ENCODE peak calls at places on chromosomes 13 and 19, in four cellular contexts. T is suprapubic skin, C is stomach, N is mammary epithelial cell. I is an unnamed sample.

GRCh38 chr19:3108775-3109174 is 14.6 kb downstream of the GNA11 start:
- DNase-seq in T (peak; percentile 80), C (peak; percentile 69), N (peak; percentile 36), I (peak; percentile 45)

GRCh38 chr19:19105365-19106060 is 32.8 kb downstream of the TMEM161A start:
- DNase-seq in T (no peak), C (peak; percentile 51), N (no peak), I (peak; percentile 41)

GRCh38 chr13:110323172-110323851 is 16.2 kb downstream of the COL4A2 start:
- DNase-seq in T (no peak), C (no peak), N (no peak), I (no peak)

GRCh38 chr13:67018775-67019174 is 211.4 kb downstream of the PCDH9 start:
- DNase-seq in T (no peak), C (no peak), N (no peak), I (no peak)

GRCh38 chr13:71674776-71675352 is 192.1 kb downstream of the DACH1 start:
- DNase-seq in T (no peak), C (no peak), N (no peak), I (no peak)

GRCh38 chr19:3346677-3347353 is 19.6 kb upstream of the NFIC start:
- DNase-seq in T (peak; percentile 85), C (peak; percentile 83), N (no peak), I (no peak)

GRCh38 chr19:2351591-2351990 is 8.5 kb upstream of the TMPRSS9 start:
- DNase-seq in T (no peak), C (no peak), N (no peak), I (no peak)

GRCh38 chr13:68810660-68811059 is 1297.0 kb upstream of the ATXN8OS start:
- DNase-seq in T (no peak), C (no peak), N (no peak), I (no peak)

GRCh38 chr13:60016229-60016628 is 147.5 kb downstream of the DIAPH3 start:
- DNase-seq in T (no peak), C (no peak), N (peak; percentile 78), I (peak; percentile 80)

GRCh38 chr19:33640773-33641172 is 19.0 kb downstream of the CHST8 start:
- DNase-seq in T (peak; percentile 46), C (no peak), N (no peak), I (no peak)

GRCh38 chr13:94558721-94559120 is 37.2 kb downstream of the TGDS start:
- DNase-seq in T (no peak), C (no peak), N (no peak), I (no peak)

GRCh38 chr19:49692102-49692599 is 1.2 kb downstream of the CPT1C start:
- DNase-seq in T (no peak), C (no peak), N (no peak), I (no peak)

GRCh38 chr13:30204564-30204963 is 102.8 kb downstream of the KATNAL1 start:
- DNase-seq in T (no peak), C (no peak), N (no peak), I (no peak)

GRCh38 chr13:67137044-67137735 is 92.9 kb downstream of the PCDH9 start:
- DNase-seq in T (no peak), C (no peak), N (no peak), I (no peak)

GRCh38 chr19:41479757-41480191 is 36.8 kb downstream of the ERICH4 start:
- DNase-seq in T (peak; percentile 69), C (no peak), N (no peak), I (peak; percentile 28)

GRCh38 chr13:41470187-41470586 is 12.8 kb downstream of the RGCC start:
- DNase-seq in T (no peak), C (no peak), N (no peak), I (no peak)

GRCh38 chr19:30649934-30650614 is 277.9 kb downstream of the ZNF536 start:
- DNase-seq in T (no peak), C (no peak), N (peak; percentile 33), I (peak; percentile 51)

GRCh38 chr19:52922841-52923781 is at the start of gene ZNF888:
- DNase-seq in T (peak; percentile 94), C (peak; percentile 96), N (peak; percentile 86), I (peak; percentile 69)

GRCh38 chr19:47094557-47095517 is 18.7 kb downstream of the ZC3H4 start:
- DNase-seq in T (no peak), C (peak; percentile 48), N (no peak), I (no peak)

GRCh38 chr13:52159159-52159982 is at the start of gene NEK3:
- DNase-seq in T (peak; percentile 84), C (peak; percentile 66), N (peak; percentile 46), I (peak; percentile 32)

GRCh38 chr13:84542348-84542747 is 660.1 kb upstream of the SLITRK1 start:
- DNase-seq in T (no peak), C (no peak), N (no peak), I (no peak)

GRCh38 chr19:46980756-46981155 is 38.9 kb upstream of the NPAS1 start:
- DNase-seq in T (no peak), C (no peak), N (no peak), I (no peak)

GRCh38 chr13:102912599-102912998 is 66.8 kb downstream of the ERCC5 start:
- DNase-seq in T (no peak), C (no peak), N (no peak), I (no peak)

GRCh38 chr13:110294146-110294545 is 12.8 kb downstream of the COL4A1 start:
- DNase-seq in T (no peak), C (no peak), N (no peak), I (no peak)

GRCh38 chr13:105573134-105573533 is 962.3 kb downstream of the EFNB2 start:
- DNase-seq in T (no peak), C (no peak), N (peak; percentile 12), I (peak; percentile 33)

GRCh38 chr13:38902551-38902950 is 88.1 kb downstream of the STOML3 start:
- DNase-seq in T (no peak), C (no peak), N (peak; percentile 80), I (peak; percentile 69)

GRCh38 chr13:76829572-76830327 is 56.5 kb downstream of the KCTD12 start:
- DNase-seq in T (no peak), C (peak; percentile 26), N (no peak), I (no peak)

GRCh38 chr13:73492811-73493210 is 434.0 kb downstream of the KLF5 start:
- DNase-seq in T (no peak), C (no peak), N (peak; percentile 11), I (no peak)

GRCh38 chr13:41326661-41327060 is 15.6 kb downstream of the NAA16 start:
- DNase-seq in T (no peak), C (no peak), N (no peak), I (no peak)

GRCh38 chr19:47027586-47028371 is 8.1 kb downstream of the NPAS1 start:
- DNase-seq in T (no peak), C (no peak), N (no peak), I (no peak)

GRCh38 chr19:4059931-4060620 is 6.6 kb downstream of the ZBTB7A start:
- DNase-seq in T (peak; percentile 91), C (peak; percentile 73), N (peak; percentile 83), I (peak; percentile 62)

GRCh38 chr13:29918845-29919244 is 68.4 kb upstream of the UBL3 start:
- DNase-seq in T (no peak), C (peak; percentile 81), N (peak; percentile 95), I (peak; percentile 97)

GRCh38 chr13:35879111-35879510 is 252.1 kb downstream of the DCLK1 start:
- DNase-seq in T (no peak), C (no peak), N (no peak), I (no peak)

GRCh38 chr13:102972191-102972590 is 94.0 kb downstream of the SLC10A2 start:
- DNase-seq in T (no peak), C (no peak), N (no peak), I (no peak)

GRCh38 chr19:45469835-45470146 is 2.0 kb downstream of the FOSB start:
- DNase-seq in T (no peak), C (peak; percentile 91), N (no peak), I (no peak)

GRCh38 chr13:24618219-24618955 is 61.8 kb upstream of the ATP12A start:
- DNase-seq in T (no peak), C (peak; percentile 37), N (no peak), I (peak; percentile 15)

GRCh38 chr13:62483774-62484173 is 1068.1 kb upstream of the PCDH20 start:
- DNase-seq in T (no peak), C (no peak), N (no peak), I (no peak)

GRCh38 chr19:2053601-2054389 is 2.8 kb upstream of the MKNK2 start:
- DNase-seq in T (peak; percentile 79), C (peak; percentile 88), N (no peak), I (no peak)

DNA sequence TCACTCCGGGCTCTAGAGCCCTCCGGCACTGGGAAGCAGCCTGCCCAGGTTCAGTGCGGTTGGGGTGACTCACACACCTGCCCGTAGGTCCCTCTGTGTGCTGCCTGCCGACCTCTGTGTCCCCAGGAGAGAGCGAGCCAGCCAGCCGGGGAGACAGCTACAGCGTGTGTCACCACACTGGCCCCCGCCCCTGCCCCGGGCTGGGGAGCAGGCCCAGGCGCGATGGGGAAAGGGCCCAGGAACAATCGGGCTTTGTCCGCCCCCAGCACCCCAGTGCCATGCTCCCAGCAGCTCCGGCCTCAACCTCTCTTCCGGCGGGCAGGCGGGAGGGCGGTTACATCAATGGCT is at the start of gene KLK6:
- DNase-seq in T (no peak), C (no peak), N (peak; percentile 95), I (peak; percentile 51)
- H3K27me3 ChIP-seq in T (peaks cover 30% of the 10 kb centered on the region), C (no peaks in the 10 kb centered on the region), N (no peaks in the 10 kb centered on the region), I (no peaks in the 10 kb centered on the region)

GRCh38 chr19:54302252-54302651 is 10.7 kb downstream of the LILRA5 start:
- DNase-seq in T (no peak), C (no peak), N (no peak), I (no peak)
- H3K27me3 ChIP-seq in T (peaks cover 15% of the 10 kb centered on the region), C (no peaks in the 10 kb centered on the region), N (no peaks in the 10 kb centered on the region), I (no peaks in the 10 kb centered on the region)

DNA sequence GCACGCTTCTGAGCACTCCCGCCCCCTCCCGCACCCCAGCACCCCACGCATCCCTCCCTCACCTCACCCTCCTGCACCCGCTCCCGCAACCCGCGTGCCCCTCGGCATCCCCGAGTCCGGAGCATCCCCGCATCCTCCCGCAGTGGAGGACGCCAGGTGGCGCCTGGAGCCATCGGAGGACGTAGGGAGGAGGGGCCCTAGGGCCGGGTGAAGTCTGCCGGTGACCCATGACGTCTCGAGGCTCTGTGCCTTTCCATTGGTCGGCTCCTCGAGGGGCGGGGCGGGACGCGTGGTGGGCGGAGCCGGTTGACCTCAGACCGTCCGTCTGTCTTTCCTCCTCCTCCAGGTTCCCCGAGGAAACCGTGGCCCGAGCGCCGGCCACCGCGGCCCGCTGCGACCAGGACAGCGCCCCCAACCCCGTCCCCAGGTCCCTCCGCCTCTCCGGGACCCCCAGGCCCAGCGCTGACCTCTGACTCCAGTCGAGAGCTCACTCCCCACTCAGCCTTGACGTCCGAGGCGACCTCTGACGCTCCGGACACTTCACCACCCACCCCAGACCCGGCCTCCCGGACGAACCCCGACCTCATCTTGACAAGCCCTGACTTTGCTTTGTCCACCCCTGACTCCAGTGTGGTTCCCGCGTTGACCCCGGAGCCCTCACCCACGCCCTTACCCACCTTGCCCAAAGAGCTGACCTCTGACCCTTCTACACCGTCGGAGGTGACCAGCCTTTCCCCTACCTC is 19.9 kb downstream of the SBK2 start:
- DNase-seq in T (peak; percentile 96), C (peak; percentile 97), N (peak; percentile 82), I (peak; percentile 67)
- H3K27me3 ChIP-seq in T (no peaks in the 10 kb centered on the region), C (no peaks in the 10 kb centered on the region), N (no peaks in the 10 kb centered on the region), I (no peaks in the 10 kb centered on the region)

GRCh38 chr19:6678690-6679109 is 8.7 kb upstream of the TNFSF14 start:
- DNase-seq in T (no peak), C (no peak), N (peak; percentile 65), I (peak; percentile 65)

GRCh38 chr19:6679139-6679538 is 9.2 kb upstream of the TNFSF14 start:
- DNase-seq in T (no peak), C (no peak), N (no peak), I (no peak)

GRCh38 chr19:6677924-6678689 is 8.1 kb upstream of the TNFSF14 start:
- DNase-seq in T (no peak), C (no peak), N (peak; percentile 57), I (no peak)

GRCh38 chr19:6682607-6683128 is 12.7 kb upstream of the TNFSF14 start:
- DNase-seq in T (no peak), C (no peak), N (no peak), I (no peak)

GRCh38 chr19:6680141-6680540 is 10.2 kb upstream of the TNFSF14 start:
- DNase-seq in T (no peak), C (no peak), N (peak; percentile 82), I (peak; percentile 38)
- H3K27me3 ChIP-seq in T (no peaks in the 10 kb centered on the region), C (no peaks in the 10 kb centered on the region), N (no peaks in the 10 kb centered on the region), I (no peaks in the 10 kb centered on the region)